ENCODE peak calls at places on chromosomes 4 and X, in six cellular contexts. T, O, X, J, C and A are unnamed samples.

GRCh38 chr4:45155081-45155777 is 428.9 kb upstream of the GNPDA2 start:
- DNase-seq in T (no peak), O (no peak), X (no peak), J (peak; percentile 84), C (no peak), A (no peak)

GRCh38 chrX:147476008-147476407 is 435.7 kb upstream of the FMR1 start:
- DNase-seq in T (no peak), O (peak; percentile 25), X (no peak), J (no peak), C (no peak), A (peak; percentile 4)

GRCh38 chr4:3413675-3414420 is 27.9 kb upstream of the HGFAC start:
- DNase-seq in T (no peak), O (no peak), X (peak; percentile 32), J (no peak), C (peak; percentile 14), A (no peak)

GRCh38 chr4:139849219-139849618 is 183.6 kb downstream of the MGST2 start:
- DNase-seq in T (no peak), O (peak; percentile 26), X (no peak), J (no peak), C (no peak), A (no peak)

GRCh38 chr4:151324124-151324448 is 1.3 kb downstream of the SH3D19 start:
- DNase-seq in T (no peak), O (no peak), X (no peak), J (no peak), C (no peak), A (no peak)

GRCh38 chr4:48268956-48269860 is at the start of gene TEC:
- DNase-seq in T (peak; percentile 48), O (peak; percentile 56), X (no peak), J (no peak), C (peak; percentile 60), A (peak; percentile 45)

GRCh38 chrX:154040307-154040756 is 20.6 kb upstream of the IRAK1 start:
- DNase-seq in T (no peak), O (no peak), X (no peak), J (peak; percentile 84), C (no peak), A (peak; percentile 82)

GRCh38 chr4:185541251-185541671 is 6.0 kb upstream of the PDLIM3 start:
- DNase-seq in T (no peak), O (no peak), X (peak; percentile 64), J (peak; percentile 87), C (peak; percentile 25), A (no peak)

GRCh38 chrX:46686003-46686645 is 72.8 kb downstream of the SLC9A7 start:
- DNase-seq in T (peak; percentile 12), O (peak; percentile 69), X (no peak), J (peak; percentile 58), C (no peak), A (peak; percentile 65)

GRCh38 chrX:132751043-132751690 is 207.3 kb downstream of the HS6ST2 start:
- DNase-seq in T (no peak), O (no peak), X (no peak), J (no peak), C (no peak), A (no peak)

GRCh38 chr4:72022553-72022952 is 9.2 kb upstream of the NPFFR2 start:
- DNase-seq in T (no peak), O (no peak), X (no peak), J (no peak), C (no peak), A (no peak)

GRCh38 chrX:7083468-7084396 is 63.8 kb upstream of the STS start:
- DNase-seq in T (peak; percentile 23), O (peak; percentile 60), X (no peak), J (peak; percentile 87), C (no peak), A (peak; percentile 64)

GRCh38 chr4:3760346-3760745 is 5.8 kb upstream of the ADRA2C start:
- DNase-seq in T (no peak), O (no peak), X (no peak), J (no peak), C (no peak), A (no peak)

GRCh38 chr4:139300431-139301142 is 718 bp upstream of the NAA15 start:
- DNase-seq in T (no peak), O (peak; percentile 49), X (no peak), J (peak; percentile 60), C (no peak), A (peak; percentile 80)

GRCh38 chr4:38387348-38387747 is 276.7 kb upstream of the KLF3 start:
- DNase-seq in T (no peak), O (no peak), X (peak; percentile 47), J (peak; percentile 97), C (peak; percentile 55), A (peak; percentile 81)

GRCh38 chr4:95693594-95693993 is 144.8 kb upstream of the UNC5C start:
- DNase-seq in T (peak; percentile 15), O (peak; percentile 42), X (no peak), J (peak; percentile 46), C (no peak), A (peak; percentile 12)

GRCh38 chr4:120055167-120055566 is 11.5 kb downstream of the MAD2L1 start:
- DNase-seq in T (no peak), O (no peak), X (no peak), J (no peak), C (no peak), A (no peak)

GRCh38 chr4:2281575-2282343 is 19.9 kb upstream of the MXD4 start:
- DNase-seq in T (no peak), O (no peak), X (no peak), J (no peak), C (peak; percentile 16), A (no peak)

GRCh38 chr4:7971159-7971631 is 31.5 kb upstream of the AFAP1 start:
- DNase-seq in T (no peak), O (no peak), X (no peak), J (no peak), C (no peak), A (no peak)

GRCh38 chr4:384311-385010 is 46.8 kb downstream of the ZNF141 start:
- DNase-seq in T (no peak), O (no peak), X (no peak), J (no peak), C (no peak), A (no peak)

GRCh38 chr4:386708-387105 is 49.1 kb downstream of the ZNF141 start:
- DNase-seq in T (no peak), O (no peak), X (no peak), J (no peak), C (no peak), A (no peak)

GRCh38 chr4:385934-386707 is 48.5 kb downstream of the ZNF141 start:
- DNase-seq in T (no peak), O (no peak), X (no peak), J (no peak), C (no peak), A (no peak)
- H3K9me3 ChIP-seq in T (peaks cover 12% of the 10 kb centered on the region), O (peaks cover 34% of the 10 kb centered on the region), X (peaks cover 41% of the 10 kb centered on the region), J (peaks cover 2% of the 10 kb centered on the region), C (no peaks in the 10 kb centered on the region), A (peaks cover 98% of the 10 kb centered on the region)

GRCh38 chr4:15013585-15013984 is 11.3 kb downstream of the CPEB2 start:
- DNase-seq in T (no peak), O (no peak), X (no peak), J (no peak), C (no peak), A (peak; percentile 36)

GRCh38 chr4:15012017-15012788 is 9.9 kb downstream of the CPEB2 start:
- DNase-seq in T (no peak), O (no peak), X (no peak), J (no peak), C (no peak), A (no peak)

GRCh38 chr4:15018389-15018788 is 16.1 kb downstream of the CPEB2 start:
- DNase-seq in T (no peak), O (no peak), X (no peak), J (no peak), C (no peak), A (no peak)

GRCh38 chr4:15011166-15011565 is 8.9 kb downstream of the CPEB2 start:
- DNase-seq in T (no peak), O (no peak), X (no peak), J (no peak), C (no peak), A (no peak)

DNA sequence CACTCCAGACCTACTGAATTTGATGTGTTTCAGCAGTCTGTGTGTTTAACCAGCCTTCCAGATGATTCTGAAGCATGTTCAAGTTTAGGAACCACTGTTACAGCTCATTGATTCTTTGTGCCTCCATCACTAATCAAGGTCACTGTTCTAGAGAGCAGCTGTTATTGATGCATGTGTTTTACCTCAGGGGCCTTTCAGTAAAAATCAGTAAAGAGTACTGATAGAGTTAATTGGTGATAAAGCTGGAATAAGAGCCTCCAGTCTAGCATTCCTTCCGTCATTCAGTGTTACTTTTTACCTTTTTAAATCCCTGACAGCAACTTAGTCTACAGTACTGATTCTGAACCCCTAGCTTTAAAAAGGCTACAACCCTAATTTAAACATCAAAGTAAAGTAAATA is 12.9 kb downstream of the CPEB2 start:
- DNase-seq in T (no peak), O (no peak), X (no peak), J (no peak), C (no peak), A (no peak)
- H3K4me1 ChIP-seq in T (no peaks in the 10 kb centered on the region), O (peaks cover 92% of the 10 kb centered on the region), X (peaks cover 2% of the 10 kb centered on the region), J (peaks cover 38% of the 10 kb centered on the region), C (no peaks in the 10 kb centered on the region), A (peaks cover 58% of the 10 kb centered on the region)

DNA sequence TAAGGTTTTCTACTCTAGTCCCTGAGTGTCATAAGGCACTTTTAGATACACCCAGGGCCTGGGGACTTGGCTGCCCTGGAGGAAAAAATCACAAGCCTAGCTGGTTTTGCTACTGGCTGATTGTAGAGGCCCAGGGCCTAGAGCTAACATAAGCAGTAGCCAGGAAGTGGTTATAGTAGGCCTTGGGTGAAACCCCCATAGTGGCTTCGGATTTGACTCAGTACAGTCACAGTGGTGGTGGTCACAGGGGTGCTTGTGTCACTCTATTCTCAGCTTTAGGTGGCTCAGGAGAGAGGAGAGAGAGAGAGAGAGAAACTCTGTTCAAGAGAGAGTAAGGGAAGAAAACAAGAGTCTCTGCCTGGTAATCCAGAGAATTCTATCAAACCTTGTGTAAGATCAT is 194.5 kb upstream of the EDA2R start:
- DNase-seq in T (no peak), O (no peak), X (no peak), J (no peak), C (no peak), A (no peak)
- H3K9me3 ChIP-seq in T (no peaks in the 10 kb centered on the region), O (peaks cover 20% of the 10 kb centered on the region), X (no peaks in the 10 kb centered on the region), J (no peaks in the 10 kb centered on the region), C (no peaks in the 10 kb centered on the region), A (peaks cover 51% of the 10 kb centered on the region)

GRCh38 chrX:119503484-119503861 is 35.2 kb downstream of the SLC25A5 start:
- DNase-seq in T (no peak), O (no peak), X (no peak), J (peak; percentile 90), C (peak; percentile 65), A (peak; percentile 80)

GRCh38 chrX:119502727-119503483 is 34.7 kb downstream of the SLC25A5 start:
- DNase-seq in T (no peak), O (no peak), X (no peak), J (peak; percentile 33), C (peak; percentile 52), A (peak; percentile 31)

GRCh38 chrX:119505945-119506344 is 37.7 kb downstream of the SLC25A5 start:
- DNase-seq in T (no peak), O (no peak), X (no peak), J (no peak), C (no peak), A (no peak)

GRCh38 chrX:119512145-119512800 is 44.0 kb downstream of the SLC25A5 start:
- DNase-seq in T (peak; percentile 48), O (peak; percentile 17), X (peak; percentile 22), J (peak; percentile 81), C (peak; percentile 67), A (peak; percentile 76)

DNA sequence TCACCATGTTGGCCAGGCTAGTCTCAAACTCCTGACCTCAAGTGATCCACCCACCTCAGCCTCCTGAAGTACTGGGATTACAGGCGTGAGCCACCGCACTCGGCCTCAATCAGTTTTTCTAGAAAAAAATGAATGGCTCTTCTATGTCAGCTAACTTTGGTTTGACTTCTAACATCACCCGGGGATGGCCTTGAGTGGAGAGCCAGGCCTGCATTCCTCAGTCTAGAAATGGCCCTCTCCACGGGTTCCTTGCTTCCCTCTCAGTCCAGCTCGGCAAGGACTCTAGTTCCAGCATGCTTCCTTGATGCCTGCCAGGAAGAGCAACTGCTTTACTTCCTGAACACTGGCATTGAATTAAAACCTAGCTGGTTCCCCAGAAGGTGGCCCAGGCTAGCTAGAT is 39.0 kb downstream of the SLC25A5 start:
- DNase-seq in T (no peak), O (no peak), X (no peak), J (no peak), C (no peak), A (no peak)
- H3K4me1 ChIP-seq in T (peaks cover 14% of the 10 kb centered on the region), O (no peaks in the 10 kb centered on the region), X (no peaks in the 10 kb centered on the region), J (no peaks in the 10 kb centered on the region), C (peaks cover 38% of the 10 kb centered on the region), A (peaks cover 11% of the 10 kb centered on the region)